ENCODE peak calls at places on chromosome 2, in nine cellular contexts. R is tibial nerve; N is neural progenitor cell; A is activated T-helper 1 cell treated with anti-CD3 and anti-CD28 coated beads, Interleukin-2, amount 50 U/mL, for 16 hours; Z is T-cell; E is astrocyte of the cerebellum; Y is KG1; X is brain microvascular endothelial cell; J is naive B cell. C is an unnamed sample.

GRCh38 chr2:74029719-74030397 is 45.1 kb downstream of the TET3 start:
- DNase-seq in N (no peak), E (no peak), R (no peak), Z (no peak), X (no peak), J (no peak), A (no peak), Y (no peak), C (no peak)

GRCh38 chr2:229169751-229170150 is 101.3 kb downstream of the PID1 start:
- DNase-seq in J (no peak), Z (no peak), Y (no peak), N (no peak), R (no peak), A (no peak), X (peak; percentile 5), E (no peak), C (peak; percentile 18)

GRCh38 chr2:240419321-240419720 is 16.1 kb upstream of the GPC1 start:
- DNase-seq in R (no peak), Z (no peak), N (no peak), X (no peak), Y (no peak), A (no peak), J (no peak), E (no peak), C (no peak)

GRCh38 chr2:98134138-98134537 is 47.2 kb downstream of the VWA3B start:
- DNase-seq in N (peak; percentile 54), X (no peak), Z (peak; percentile 1), J (peak; percentile 88), A (no peak), Y (no peak), R (peak; percentile 21), E (peak; percentile 38), C (no peak)

GRCh38 chr2:207113403-207113802 is 52.3 kb downstream of the KLF7 start:
- DNase-seq in N (peak; percentile 29), A (no peak), R (no peak), Z (no peak), Y (no peak), X (no peak), J (no peak), E (no peak), C (no peak)

GRCh38 chr2:169046440-169047151 is 15.5 kb upstream of the ABCB11 start:
- DNase-seq in X (no peak), J (no peak), A (no peak), Y (no peak), E (no peak), N (no peak), R (no peak), Z (no peak), C (no peak)

GRCh38 chr2:239056611-239057010 is 208.7 kb downstream of the TWIST2 start:
- DNase-seq in Z (no peak), E (no peak), X (no peak), N (no peak), Y (no peak), J (no peak), R (no peak), A (no peak), C (no peak)

GRCh38 chr2:211329421-211329820 is 773.0 kb downstream of the CPS1 start:
- DNase-seq in A (no peak), N (no peak), Y (no peak), J (no peak), E (no peak), R (no peak), X (no peak), Z (no peak), C (no peak)

GRCh38 chr2:232315049-232315922 is 63.3 kb upstream of the ALPP start:
- DNase-seq in Y (peak; percentile 87), X (peak; percentile 59), Z (peak; percentile 61), R (peak; percentile 50), A (peak; percentile 38), E (peak; percentile 20), N (no peak), J (peak; percentile 62), C (no peak)

GRCh38 chr2:1743396-1744150 is 742 bp downstream of the PXDN start:
- DNase-seq in E (no peak), N (peak; percentile 83), A (no peak), Y (no peak), R (no peak), X (no peak), J (no peak), Z (no peak), C (peak; percentile 60)

GRCh38 chr2:182867411-182868048 is 1.1 kb upstream of the FRZB start:
- DNase-seq in J (no peak), Z (no peak), R (no peak), A (no peak), X (no peak), N (peak; percentile 51), E (no peak), Y (no peak), C (no peak)

C was measured in hepatic stellate cell.